ENCODE peak calls at places on chromosomes 2 and 18, in nine cellular contexts. B, X, O, Y, I, M, D, P and J are unnamed samples. For H3K36me3, the result is how much of the 10 kb centered on the place peaks cover.

GRCh38 chr2:225013432-225014048 is 28.7 kb downstream of the DOCK10 start:
- DNase-seq in X (no peak), Y (no peak), O (no peak), D (no peak), B (no peak), P (no peak), I (no peak), M (no peak), J (no peak)

GRCh38 chr2:124683536-124684407 is 658.7 kb downstream of the CNTNAP5 start:
- DNase-seq in O (no peak), B (no peak), X (no peak), M (no peak), Y (no peak), I (peak), P (no peak), D (no peak), J (no peak)

GRCh38 chr2:72198532-72199241 is 51.0 kb upstream of the CYP26B1 start:
- DNase-seq in B (no peak), D (no peak), O (no peak), M (no peak), P (no peak), Y (no peak), I (peak), X (peak), J (no peak)

GRCh38 chr2:950627-950992 is at the start of gene SNTG2:
- DNase-seq in X (no peak), P (no peak), M (peak), B (no peak), D (peak), Y (no peak), I (no peak), O (no peak), J (no peak)

GRCh38 chr2:190036071-190036470 is 26.5 kb downstream of the MSTN start:
- DNase-seq in D (no peak), Y (no peak), B (no peak), P (no peak), M (no peak), O (no peak), I (no peak), X (no peak), J (no peak)

GRCh38 chr2:130796280-130796679 is 40.4 kb upstream of the ARHGEF4 start:
- DNase-seq in X (peak), M (peak), I (no peak), B (no peak), Y (no peak), O (no peak), P (no peak), D (no peak), J (no peak)

GRCh38 chr2:42967959-42968674 is 175.7 kb upstream of the HAAO start:
- DNase-seq in O (no peak), Y (peak), B (no peak), D (peak), M (no peak), P (peak), I (peak), X (no peak), J (no peak)

GRCh38 chr2:39228413-39229209 is 15.2 kb downstream of the CDKL4 start:
- DNase-seq in B (no peak), D (no peak), I (no peak), O (no peak), Y (no peak), P (no peak), M (peak), X (no peak), J (no peak)

GRCh38 chr18:12336887-12337286 is 28.8 kb downstream of the TUBB6 start:
- DNase-seq in O (no peak), M (no peak), Y (no peak), P (no peak), I (peak), D (no peak), X (peak), B (no peak), J (no peak)

GRCh38 chr2:203489531-203489930 is 45.6 kb downstream of the RAPH1 start:
- DNase-seq in I (no peak), Y (no peak), X (no peak), M (no peak), O (no peak), B (no peak), P (no peak), D (no peak), J (no peak)

GRCh38 chr2:195447353-195447975 is 209.6 kb upstream of the SLC39A10 start:
- DNase-seq in I (no peak), D (no peak), O (no peak), B (peak), P (no peak), X (no peak), Y (no peak), M (no peak), J (no peak)

GRCh38 chr2:36572752-36573125 is 25.2 kb downstream of the FEZ2 start:
- DNase-seq in I (no peak), Y (no peak), D (no peak), M (no peak), O (no peak), X (no peak), P (no peak), B (no peak), J (no peak)

GRCh38 chr18:75745147-75745546 is 317.6 kb upstream of the SMIM21 start:
- DNase-seq in D (no peak), Y (no peak), I (no peak), P (no peak), M (no peak), B (no peak), X (no peak), O (no peak), J (no peak)

GRCh38 chr18:45611943-45612342 is 3.3 kb upstream of the SLC14A2 start:
- DNase-seq in I (no peak), Y (no peak), B (no peak), P (no peak), D (peak), O (no peak), M (no peak), X (no peak), J (no peak)

GRCh38 chr2:101162561-101163330 is 11.6 kb upstream of the TBC1D8 start:
- DNase-seq in X (no peak), I (no peak), Y (no peak), M (peak), D (no peak), B (no peak), O (no peak), P (no peak), J (no peak)

GRCh38 chr2:201135396-201135795 is 19.4 kb downstream of the CFLAR start:
- DNase-seq in M (no peak), Y (no peak), O (no peak), P (no peak), X (no peak), I (no peak), B (no peak), D (no peak), J (no peak)

GRCh38 chr2:129806985-129807384 is 172.5 kb upstream of the RAB6C start:
- DNase-seq in I (no peak), X (no peak), P (no peak), D (no peak), Y (no peak), O (no peak), B (no peak), M (no peak), J (no peak)

GRCh38 chr18:44342946-44343345 is 337.7 kb upstream of the SETBP1 start:
- DNase-seq in D (no peak), P (no peak), X (no peak), B (no peak), I (no peak), O (no peak), M (no peak), Y (no peak), J (no peak)

GRCh38 chr2:225667465-225667864 is 268.0 kb downstream of the NYAP2 start:
- DNase-seq in B (no peak), X (no peak), I (no peak), Y (no peak), P (no peak), M (peak), D (no peak), O (no peak), J (no peak)

GRCh38 chr2:9975805-9976447 is 24.4 kb downstream of the GRHL1 start:
- DNase-seq in P (peak), I (peak), X (peak), O (no peak), B (peak), Y (no peak), M (no peak), D (peak), J (no peak)

GRCh38 chr2:135831180-135831812 is 5.7 kb downstream of the LCT start:
- DNase-seq in Y (no peak), D (no peak), O (no peak), M (no peak), B (no peak), X (no peak), P (no peak), I (no peak), J (no peak)

GRCh38 chr2:191650896-191651773 is 26.8 kb upstream of the NABP1 start:
- DNase-seq in I (peak), X (no peak), O (no peak), P (no peak), M (peak), B (no peak), D (no peak), Y (no peak), J (no peak)

GRCh38 chr2:191386938-191387536 is 141.8 kb downstream of the MYO1B start:
- DNase-seq in B (no peak), I (peak), M (no peak), Y (no peak), X (peak), D (no peak), P (no peak), O (no peak), J (no peak)

GRCh38 chr2:65605427-65606058 is 173.1 kb upstream of the SPRED2 start:
- DNase-seq in I (no peak), X (no peak), P (no peak), B (no peak), D (no peak), Y (no peak), O (no peak), M (no peak), J (peak)

GRCh38 chr2:65607906-65608305 is 175.5 kb upstream of the SPRED2 start:
- DNase-seq in M (peak), B (no peak), D (no peak), P (no peak), Y (no peak), X (no peak), I (no peak), O (no peak), J (no peak)

GRCh38 chr2:65611488-65611887 is 179.1 kb upstream of the SPRED2 start:
- DNase-seq in M (no peak), Y (no peak), P (no peak), O (no peak), I (no peak), B (no peak), X (no peak), D (no peak), J (no peak)

GRCh38 chr2:65608966-65609365 is 176.6 kb upstream of the SPRED2 start:
- DNase-seq in I (no peak), D (no peak), X (no peak), M (no peak), P (no peak), Y (no peak), O (no peak), B (no peak), J (no peak)

DNA sequence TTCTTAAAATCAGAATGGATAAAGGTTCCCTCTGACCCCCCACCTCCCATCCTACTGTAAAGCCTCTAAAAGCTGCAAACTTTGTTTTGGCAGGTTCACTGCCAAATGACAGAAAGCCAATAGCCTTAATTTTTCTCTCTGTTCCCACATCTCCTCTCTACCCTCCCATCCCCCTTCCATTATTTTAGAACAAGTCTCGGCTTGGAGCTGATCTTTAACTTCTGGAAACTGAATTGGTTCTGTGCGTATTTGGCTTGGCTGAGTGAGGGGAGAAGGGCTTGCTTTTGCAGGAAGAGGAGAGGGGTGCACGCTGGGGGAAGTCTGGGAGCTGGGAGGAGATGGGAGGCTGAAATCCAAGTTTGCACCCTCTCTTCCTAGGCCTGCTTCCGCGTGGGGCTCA is 176.0 kb upstream of the SPRED2 start:
- DNase-seq in B (no peak), X (no peak), D (no peak), M (no peak), O (no peak), P (no peak), Y (no peak), I (no peak), J (no peak)
- H3K27ac ChIP-seq in B (no peak), X (no peak), D (no peak), M (no peak), O (no peak), P (no peak), Y (no peak), I (no peak), J (peak)

DNA sequence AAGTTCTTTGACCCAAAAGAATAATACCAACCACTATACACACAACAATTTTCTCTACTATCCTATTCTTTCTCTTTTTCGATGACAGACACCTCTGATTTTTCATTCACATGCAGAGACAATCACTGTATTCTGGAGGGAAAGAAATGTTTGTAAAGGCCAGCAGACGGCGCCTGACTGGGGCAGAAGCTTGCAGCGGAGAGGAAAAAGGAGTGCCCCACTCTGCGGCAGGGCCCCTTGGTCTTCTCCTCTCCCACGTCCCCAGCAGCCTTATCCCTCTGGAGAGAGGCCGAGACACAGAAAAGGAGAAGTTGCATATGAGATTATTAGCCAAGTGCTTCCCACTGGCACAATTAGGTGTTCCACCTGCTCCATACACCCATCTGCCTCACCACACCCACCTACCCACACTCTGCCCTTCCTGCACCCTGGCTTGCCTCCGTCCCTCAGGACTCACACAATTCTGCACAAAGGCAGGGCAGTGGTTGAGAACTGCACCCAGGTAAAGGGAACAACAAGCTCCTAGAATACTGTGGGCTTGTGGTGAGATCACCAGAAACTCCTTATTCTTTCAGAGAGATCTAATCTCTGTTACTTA is 687.3 kb downstream of the NRXN1 start:
- DNase-seq in X (no peak), D (no peak), P (no peak), M (peak), I (no peak), Y (no peak), O (no peak), B (no peak), J (no peak)
- H3K4me3 ChIP-seq in X (no peak), D (no peak), P (no peak), M (peak), I (no peak), Y (no peak), O (no peak), B (no peak), J (no peak)

DNA sequence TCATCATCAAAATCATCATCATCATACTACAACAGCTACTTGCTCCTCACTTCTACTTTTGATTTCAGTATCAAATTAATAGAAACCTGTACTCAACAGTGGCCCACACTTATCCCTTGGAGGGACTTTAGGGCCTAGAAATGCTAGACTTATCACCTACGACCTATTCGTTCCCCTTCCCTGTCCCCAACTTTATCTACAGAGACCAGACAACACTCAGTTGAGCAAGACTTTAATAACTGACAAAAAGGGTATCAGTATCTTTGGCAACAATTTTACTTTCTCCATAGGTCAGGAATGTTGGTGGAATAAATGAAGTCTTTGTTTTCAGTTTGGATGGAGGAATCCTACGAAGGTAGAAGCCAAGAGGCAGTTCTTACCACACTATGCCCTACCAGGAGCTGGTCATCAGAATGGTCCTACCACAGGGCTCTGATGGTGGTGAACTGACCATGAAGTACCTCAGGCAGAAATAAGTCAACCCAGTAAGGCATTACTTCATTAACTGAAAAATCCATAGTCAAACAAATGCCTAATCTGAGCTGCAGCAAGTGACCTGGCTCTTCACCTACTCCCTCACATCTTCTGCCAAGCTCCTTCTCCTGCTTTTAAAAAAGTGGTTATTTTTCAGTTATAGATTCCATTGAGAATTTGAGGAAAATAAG is 26.6 kb downstream of the MBD2 start:
- DNase-seq in D (no peak), O (no peak), B (no peak), Y (no peak), I (no peak), P (no peak), M (no peak), X (no peak), J (no peak)
- H3K36me3 ChIP-seq in D (under half), O (under half), B (under half), Y (under half), I (under half), P (under half), M (under half), X (under half), J (under half)

DNA sequence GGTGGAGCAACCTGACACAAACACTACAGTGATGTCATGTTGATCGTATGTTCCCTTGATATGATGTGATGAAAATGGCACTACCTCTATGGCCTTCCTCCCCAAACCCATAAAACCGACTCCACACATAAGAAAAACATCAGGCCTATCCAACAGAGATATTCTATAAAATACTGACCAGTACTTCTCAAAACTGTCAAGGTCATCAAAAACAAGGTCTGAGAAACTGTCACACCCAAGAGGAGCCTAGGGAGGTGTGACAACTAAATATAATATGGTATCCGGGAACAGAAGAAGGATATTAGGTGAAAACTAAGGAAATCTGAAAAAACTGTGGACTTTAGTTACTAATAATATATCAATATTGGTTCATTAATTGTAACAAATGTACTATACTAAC is 85.9 kb upstream of the FZD5 start:
- DNase-seq in M (no peak), O (no peak), B (no peak), X (no peak), D (no peak), Y (no peak), P (no peak), I (no peak), J (no peak)
- H3K27ac ChIP-seq in M (no peak), O (no peak), B (no peak), X (no peak), D (no peak), Y (no peak), P (no peak), I (no peak), J (no peak)

GRCh38 chr18:62500966-62501591 is 21.7 kb upstream of the ZCCHC2 start:
- DNase-seq in O (no peak), Y (no peak), D (no peak), X (no peak), P (no peak), M (no peak), B (no peak), I (no peak), J (no peak)

GRCh38 chr18:62505669-62506494 is 16.9 kb upstream of the ZCCHC2 start:
- DNase-seq in Y (no peak), P (no peak), B (no peak), X (peak), O (no peak), M (no peak), D (no peak), I (no peak), J (no peak)

GRCh38 chr18:62509779-62510178 is 13.0 kb upstream of the ZCCHC2 start:
- DNase-seq in D (no peak), I (no peak), P (no peak), M (no peak), B (no peak), O (no peak), X (no peak), Y (no peak), J (no peak)

GRCh38 chr18:62510744-62511143 is 12.1 kb upstream of the ZCCHC2 start:
- DNase-seq in X (no peak), M (no peak), D (no peak), P (no peak), O (no peak), I (no peak), B (no peak), Y (no peak), J (no peak)

DNA sequence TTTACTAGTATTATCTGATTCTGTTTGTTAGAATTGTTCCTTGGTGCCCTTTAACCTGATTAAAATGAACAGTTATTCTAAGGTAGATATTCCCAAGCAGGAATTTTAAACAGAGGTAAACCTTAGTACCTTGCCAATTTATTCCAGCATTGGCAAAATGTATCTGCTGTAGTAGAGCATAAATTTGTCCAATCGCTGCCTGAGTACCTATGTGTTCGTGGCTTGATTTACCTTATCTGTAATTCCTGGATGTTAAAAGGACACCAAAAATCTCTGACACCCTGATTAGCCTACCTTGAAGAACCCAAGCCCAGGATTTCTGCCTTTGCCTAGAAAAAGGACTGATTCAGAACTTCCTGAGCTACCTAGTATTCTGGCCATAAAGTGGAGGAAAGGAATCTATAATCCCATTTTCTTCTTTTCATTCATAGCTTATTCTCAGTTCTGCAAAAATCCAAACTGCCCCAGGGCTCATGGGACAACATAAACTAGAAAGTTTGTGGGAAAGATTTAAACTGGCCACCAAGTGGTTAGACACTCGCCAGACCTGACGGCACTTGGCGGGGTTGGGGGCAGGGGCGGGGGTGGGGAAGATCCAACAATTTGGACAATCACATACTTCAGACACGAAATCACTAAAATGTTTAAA is 16.2 kb upstream of the ZCCHC2 start:
- DNase-seq in O (no peak), M (no peak), P (no peak), X (no peak), I (no peak), B (no peak), Y (no peak), D (no peak), J (no peak)
- H3K4me3 ChIP-seq in O (peak), M (no peak), P (peak), X (peak), I (peak), B (no peak), Y (peak), D (peak), J (peak)

GRCh38 chr18:36176739-36177138 is 10.6 kb upstream of the MOCOS start:
- DNase-seq in D (no peak), M (no peak), P (no peak), X (peak), Y (no peak), I (peak), O (no peak), B (no peak), J (no peak)
- H3K36me3 ChIP-seq in D (half or more), M (under half), P (under half), X (under half), Y (half or more), I (under half), O (half or more), B (under half), J (under half)

GRCh38 chr2:165110394-165110793 is 93.5 kb downstream of the SCN3A start:
- DNase-seq in B (no peak), M (no peak), I (no peak), Y (no peak), O (no peak), X (no peak), P (no peak), D (no peak), J (no peak)
- H3K27ac ChIP-seq in B (no peak), M (no peak), I (no peak), Y (no peak), O (no peak), X (no peak), P (no peak), D (no peak), J (no peak)